ENCODE peak calls at places on chromosome 13, in four cellular contexts. D is HepG2, E is H1, G is SK-N-SH. S is an unnamed sample.

GRCh38 chr13:83190020-83190419 is 692.3 kb downstream of the SLITRK1 start:
- DNase-seq in G (no peak), D (no peak), E (no peak), S (no peak)

GRCh38 chr13:26721251-26721939 is 39.2 kb downstream of the GPR12 start:
- DNase-seq in E (no peak), G (no peak), D (no peak), S (peak)

GRCh38 chr13:41956272-41956671 is 4.6 kb downstream of the VWA8 start:
- DNase-seq in D (no peak), E (no peak), G (no peak), S (no peak)

GRCh38 chr13:72296246-72296645 is 429.2 kb upstream of the DACH1 start:
- DNase-seq in D (no peak), G (no peak), E (no peak), S (no peak)

GRCh38 chr13:29922896-29923295 is 72.5 kb upstream of the UBL3 start:
- DNase-seq in G (no peak), E (no peak), D (no peak), S (no peak)

GRCh38 chr13:27137759-27138158 is 33.9 kb downstream of the USP12 start:
- DNase-seq in E (no peak), D (no peak), G (no peak), S (no peak)

GRCh38 chr13:70505809-70506208 is 397.6 kb upstream of the KLHL1 start:
- DNase-seq in E (no peak), D (no peak), G (no peak), S (no peak)

GRCh38 chr13:47858678-47859050 is 142.4 kb downstream of the SUCLA2 start:
- DNase-seq in D (no peak), E (no peak), G (no peak), S (no peak)

GRCh38 chr13:101552286-101552685 is 99.8 kb downstream of the ITGBL1 start:
- DNase-seq in D (no peak), G (no peak), E (no peak), S (no peak)

GRCh38 chr13:35784286-35784951 is 307.9 kb upstream of the MAB21L1 start:
- DNase-seq in D (peak), G (no peak), E (no peak), S (no peak)

GRCh38 chr13:27911499-27911898 is 8.3 kb upstream of the PDX1 start:
- DNase-seq in D (no peak), E (no peak), G (no peak), S (no peak)

GRCh38 chr13:63853816-63854215 is 2438.2 kb upstream of the PCDH20 start:
- DNase-seq in G (no peak), D (no peak), E (no peak), S (no peak)

GRCh38 chr13:52969373-52969772 is 59.2 kb upstream of the OLFM4 start:
- DNase-seq in E (no peak), D (no peak), G (no peak), S (no peak)

GRCh38 chr13:22451345-22451744 is 729.4 kb upstream of the SGCG start:
- DNase-seq in G (no peak), E (no peak), D (peak), S (peak)

GRCh38 chr13:88086577-88086976 is 415.4 kb downstream of the SLITRK5 start:
- DNase-seq in G (no peak), D (no peak), E (no peak), S (no peak)

GRCh38 chr13:21365574-21365973 is 93.5 kb downstream of the ZDHHC20 start:
- DNase-seq in E (no peak), D (no peak), G (no peak), S (no peak)

GRCh38 chr13:33191425-33192221 is 93.9 kb downstream of the STARD13 start:
- DNase-seq in D (no peak), E (no peak), G (peak), S (no peak)

GRCh38 chr13:32415019-32415418 is 12.9 kb downstream of the N4BP2L1 start:
- DNase-seq in E (no peak), D (no peak), G (peak), S (no peak)

GRCh38 chr13:66037096-66037495 is 1193.0 kb downstream of the PCDH9 start:
- DNase-seq in G (no peak), D (no peak), E (no peak), S (no peak)

GRCh38 chr13:60435762-60436374 is 38.8 kb downstream of the TDRD3 start:
- DNase-seq in D (no peak), E (no peak), G (no peak), S (no peak)

GRCh38 chr13:52922961-52923360 is 74.5 kb upstream of the PCDH8 start:
- DNase-seq in E (no peak), D (no peak), G (no peak), S (no peak)

GRCh38 chr13:80249906-80250513 is 90.9 kb downstream of the SPRY2 start:
- DNase-seq in D (no peak), G (no peak), E (no peak), S (no peak)

GRCh38 chr13:38636756-38637155 is 50.1 kb upstream of the FREM2 start:
- DNase-seq in D (no peak), E (no peak), G (no peak), S (peak)

DNA sequence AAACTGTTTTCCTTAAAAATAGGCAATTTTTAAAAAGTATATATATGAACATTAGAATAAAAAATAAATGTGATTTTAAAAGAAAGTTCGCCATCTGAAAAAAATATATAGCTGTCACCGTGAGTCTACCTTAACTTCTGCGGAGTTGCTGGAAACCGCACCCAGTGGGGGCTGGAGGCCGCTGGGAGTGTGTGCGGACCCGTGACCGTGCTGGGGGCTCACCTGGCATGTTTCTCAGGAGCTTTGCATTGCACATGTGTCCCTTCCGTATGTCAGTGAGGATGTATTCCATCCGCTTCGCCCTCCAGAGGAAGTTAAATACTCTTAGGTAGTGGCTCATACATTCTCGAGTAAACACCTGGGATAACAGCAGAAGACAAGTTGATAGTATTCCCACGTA is 71.7 kb downstream of the TUBGCP3 start:
- DNase-seq in E (no peak), G (no peak), D (no peak), S (no peak)
- TF ChIP-seq JUND in E (no peak), G (no peak), D (no peak), S (no peak)

GRCh38 chr13:93502071-93502470 is 275.5 kb downstream of the GPC6 start:
- DNase-seq in E (no peak), G (no peak), D (no peak), S (no peak)

GRCh38 chr13:93502987-93503386 is 276.4 kb downstream of the GPC6 start:
- DNase-seq in D (no peak), G (no peak), E (no peak), S (no peak)

DNA sequence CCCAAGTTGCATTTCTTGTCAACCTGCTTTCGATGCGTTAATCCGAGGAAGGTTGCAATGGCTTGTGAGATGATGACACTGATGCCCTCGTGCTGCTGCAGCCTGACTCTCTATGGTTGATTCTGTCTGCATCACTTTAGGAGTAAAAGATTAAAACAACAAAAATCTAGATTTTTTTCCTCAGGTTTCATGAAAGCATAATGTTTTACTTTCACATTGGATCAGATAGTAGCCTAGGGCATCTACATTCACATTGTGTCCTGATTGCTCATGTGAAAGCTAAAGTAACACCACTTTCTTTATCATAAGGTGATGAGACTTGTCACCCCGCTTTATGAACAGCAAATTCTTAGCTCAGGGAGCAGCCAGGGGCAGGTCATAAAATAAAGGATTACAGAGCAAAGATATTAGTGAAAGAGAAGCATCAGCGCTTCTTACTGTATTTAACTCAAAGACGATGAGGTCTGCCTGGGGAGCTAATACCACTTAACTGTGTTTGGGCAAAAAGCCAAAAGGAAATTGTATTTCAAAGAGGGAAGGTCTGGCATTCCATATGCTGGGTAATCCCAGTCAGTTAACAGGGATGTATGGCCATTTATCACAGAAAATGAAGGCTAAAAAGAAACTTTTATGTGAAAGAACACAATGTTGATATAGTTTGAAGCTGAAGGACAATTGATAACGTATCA is 270.5 kb downstream of the GPC6 start:
- DNase-seq in E (no peak), G (peak), D (no peak), S (no peak)
- TF ChIP-seq JUND in E (no peak), G (no peak), D (no peak), S (no peak)

GRCh38 chr13:98939552-98940306 is 38.1 kb downstream of the DOCK9 start:
- DNase-seq in E (no peak), D (no peak), G (no peak), S (no peak)
- TF ChIP-seq JUND in E (no peak), D (no peak), G (no peak), S (no peak)

GRCh38 chr13:113448545-113448884 is 4.8 kb downstream of the ADPRHL1 start:
- DNase-seq in E (no peak), D (peak), G (no peak), S (no peak)
- TF ChIP-seq JUND in E (no peak), D (no peak), G (no peak), S (no peak)